ENCODE peak calls at places on chromosomes 12 and 14, in five cellular contexts. One of them, this sample, is unnamed.

GRCh38 chr14:80636071-80636470 is 305.5 kb downstream of the CEP128 start:
- DNase-seq in psoas muscle: no peak
- DNase-seq in astrocyte of the cerebellum: no peak
- DNase-seq in stimulated activated naive CD8-positive, alpha-beta T cell treated with anti-CD3 and anti-CD28 coated beads, Interleukin-15, Interleukin-2, amounts not matched to agents 100 U/mL and 50 U/mL, for 24 hours: no peak
- DNase-seq in left ventricle myocardium superior: no peak
- DNase-seq in this sample: no peak

GRCh38 chr14:21300892-21301291 is 21.0 kb downstream of the RPGRIP1 start:
- DNase-seq in psoas muscle: no peak
- DNase-seq in astrocyte of the cerebellum: no peak
- DNase-seq in stimulated activated naive CD8-positive, alpha-beta T cell treated with anti-CD3 and anti-CD28 coated beads, Interleukin-15, Interleukin-2, amounts not matched to agents 100 U/mL and 50 U/mL, for 24 hours: peak; percentile 51
- DNase-seq in left ventricle myocardium superior: peak; percentile 60
- DNase-seq in this sample: peak; percentile 59

GRCh38 chr12:95214466-95214865 is 2.8 kb downstream of the FGD6 start:
- DNase-seq in psoas muscle: no peak
- DNase-seq in astrocyte of the cerebellum: no peak
- DNase-seq in stimulated activated naive CD8-positive, alpha-beta T cell treated with anti-CD3 and anti-CD28 coated beads, Interleukin-15, Interleukin-2, amounts not matched to agents 100 U/mL and 50 U/mL, for 24 hours: no peak
- DNase-seq in left ventricle myocardium superior: no peak
- DNase-seq in this sample: no peak

GRCh38 chr14:74792249-74793039 is 29.3 kb downstream of the YLPM1 start:
- DNase-seq in psoas muscle: no peak
- DNase-seq in astrocyte of the cerebellum: no peak
- DNase-seq in stimulated activated naive CD8-positive, alpha-beta T cell treated with anti-CD3 and anti-CD28 coated beads, Interleukin-15, Interleukin-2, amounts not matched to agents 100 U/mL and 50 U/mL, for 24 hours: no peak
- DNase-seq in left ventricle myocardium superior: no peak
- DNase-seq in this sample: no peak

GRCh38 chr12:124297389-124297788 is 2.5 kb downstream of the RFLNA start:
- DNase-seq in psoas muscle: no peak
- DNase-seq in astrocyte of the cerebellum: no peak
- DNase-seq in stimulated activated naive CD8-positive, alpha-beta T cell treated with anti-CD3 and anti-CD28 coated beads, Interleukin-15, Interleukin-2, amounts not matched to agents 100 U/mL and 50 U/mL, for 24 hours: no peak
- DNase-seq in left ventricle myocardium superior: no peak
- DNase-seq in this sample: no peak

GRCh38 chr12:131120831-131121271 is 167.1 kb downstream of the ADGRD1 start:
- DNase-seq in psoas muscle: no peak
- DNase-seq in astrocyte of the cerebellum: no peak
- DNase-seq in stimulated activated naive CD8-positive, alpha-beta T cell treated with anti-CD3 and anti-CD28 coated beads, Interleukin-15, Interleukin-2, amounts not matched to agents 100 U/mL and 50 U/mL, for 24 hours: no peak
- DNase-seq in left ventricle myocardium superior: no peak
- DNase-seq in this sample: no peak

GRCh38 chr14:89673499-89674225 is 256.6 kb upstream of the FOXN3 start:
- DNase-seq in psoas muscle: no peak
- DNase-seq in astrocyte of the cerebellum: no peak
- DNase-seq in stimulated activated naive CD8-positive, alpha-beta T cell treated with anti-CD3 and anti-CD28 coated beads, Interleukin-15, Interleukin-2, amounts not matched to agents 100 U/mL and 50 U/mL, for 24 hours: no peak
- DNase-seq in left ventricle myocardium superior: no peak
- DNase-seq in this sample: no peak

GRCh38 chr12:120468271-120468845 is 1.2 kb downstream of the SRSF9 start:
- DNase-seq in psoas muscle: peak; percentile 27
- DNase-seq in astrocyte of the cerebellum: peak; percentile 8
- DNase-seq in stimulated activated naive CD8-positive, alpha-beta T cell treated with anti-CD3 and anti-CD28 coated beads, Interleukin-15, Interleukin-2, amounts not matched to agents 100 U/mL and 50 U/mL, for 24 hours: peak; percentile 48
- DNase-seq in left ventricle myocardium superior: peak; percentile 39
- DNase-seq in this sample: no peak

GRCh38 chr12:108337235-108338223 is 1.6 kb downstream of the CMKLR1 start:
- DNase-seq in psoas muscle: no peak
- DNase-seq in astrocyte of the cerebellum: no peak
- DNase-seq in stimulated activated naive CD8-positive, alpha-beta T cell treated with anti-CD3 and anti-CD28 coated beads, Interleukin-15, Interleukin-2, amounts not matched to agents 100 U/mL and 50 U/mL, for 24 hours: no peak
- DNase-seq in left ventricle myocardium superior: no peak
- DNase-seq in this sample: peak; percentile 12

GRCh38 chr12:121894633-121895032 is 6.0 kb downstream of the PSMD9 start:
- DNase-seq in psoas muscle: no peak
- DNase-seq in astrocyte of the cerebellum: peak; percentile 42
- DNase-seq in stimulated activated naive CD8-positive, alpha-beta T cell treated with anti-CD3 and anti-CD28 coated beads, Interleukin-15, Interleukin-2, amounts not matched to agents 100 U/mL and 50 U/mL, for 24 hours: no peak
- DNase-seq in left ventricle myocardium superior: no peak
- DNase-seq in this sample: peak; percentile 31

GRCh38 chr12:46534442-46534841 is 161.9 kb upstream of the SLC38A2 start:
- DNase-seq in psoas muscle: no peak
- DNase-seq in astrocyte of the cerebellum: no peak
- DNase-seq in stimulated activated naive CD8-positive, alpha-beta T cell treated with anti-CD3 and anti-CD28 coated beads, Interleukin-15, Interleukin-2, amounts not matched to agents 100 U/mL and 50 U/mL, for 24 hours: no peak
- DNase-seq in left ventricle myocardium superior: no peak
- DNase-seq in this sample: no peak

GRCh38 chr12:72346331-72346944 is 74.3 kb downstream of the TRHDE start:
- DNase-seq in psoas muscle: peak; percentile 12
- DNase-seq in astrocyte of the cerebellum: peak; percentile 78
- DNase-seq in stimulated activated naive CD8-positive, alpha-beta T cell treated with anti-CD3 and anti-CD28 coated beads, Interleukin-15, Interleukin-2, amounts not matched to agents 100 U/mL and 50 U/mL, for 24 hours: peak; percentile 33
- DNase-seq in left ventricle myocardium superior: no peak
- DNase-seq in this sample: peak; percentile 88

GRCh38 chr14:97762386-97762785 is 965.2 kb downstream of the VRK1 start:
- DNase-seq in psoas muscle: no peak
- DNase-seq in astrocyte of the cerebellum: no peak
- DNase-seq in stimulated activated naive CD8-positive, alpha-beta T cell treated with anti-CD3 and anti-CD28 coated beads, Interleukin-15, Interleukin-2, amounts not matched to agents 100 U/mL and 50 U/mL, for 24 hours: no peak
- DNase-seq in left ventricle myocardium superior: no peak
- DNase-seq in this sample: no peak

GRCh38 chr12:39587247-39587646 is 32.4 kb downstream of the ABCD2 start:
- DNase-seq in psoas muscle: no peak
- DNase-seq in astrocyte of the cerebellum: no peak
- DNase-seq in stimulated activated naive CD8-positive, alpha-beta T cell treated with anti-CD3 and anti-CD28 coated beads, Interleukin-15, Interleukin-2, amounts not matched to agents 100 U/mL and 50 U/mL, for 24 hours: no peak
- DNase-seq in left ventricle myocardium superior: no peak
- DNase-seq in this sample: no peak

GRCh38 chr12:3371018-3371417 is 120.0 kb upstream of the PRMT8 start:
- DNase-seq in psoas muscle: no peak
- DNase-seq in astrocyte of the cerebellum: no peak
- DNase-seq in stimulated activated naive CD8-positive, alpha-beta T cell treated with anti-CD3 and anti-CD28 coated beads, Interleukin-15, Interleukin-2, amounts not matched to agents 100 U/mL and 50 U/mL, for 24 hours: no peak
- DNase-seq in left ventricle myocardium superior: no peak
- DNase-seq in this sample: no peak

GRCh38 chr12:91127751-91128150 is 16.5 kb upstream of the LUM start:
- DNase-seq in psoas muscle: no peak
- DNase-seq in astrocyte of the cerebellum: no peak
- DNase-seq in stimulated activated naive CD8-positive, alpha-beta T cell treated with anti-CD3 and anti-CD28 coated beads, Interleukin-15, Interleukin-2, amounts not matched to agents 100 U/mL and 50 U/mL, for 24 hours: no peak
- DNase-seq in left ventricle myocardium superior: no peak
- DNase-seq in this sample: no peak

GRCh38 chr14:30223966-30224365 is 296.3 kb upstream of the PRKD1 start:
- DNase-seq in psoas muscle: peak; percentile 16
- DNase-seq in astrocyte of the cerebellum: no peak
- DNase-seq in stimulated activated naive CD8-positive, alpha-beta T cell treated with anti-CD3 and anti-CD28 coated beads, Interleukin-15, Interleukin-2, amounts not matched to agents 100 U/mL and 50 U/mL, for 24 hours: no peak
- DNase-seq in left ventricle myocardium superior: no peak
- DNase-seq in this sample: no peak

GRCh38 chr14:47852278-47852677 is 176.9 kb upstream of the MDGA2 start:
- DNase-seq in psoas muscle: no peak
- DNase-seq in astrocyte of the cerebellum: no peak
- DNase-seq in stimulated activated naive CD8-positive, alpha-beta T cell treated with anti-CD3 and anti-CD28 coated beads, Interleukin-15, Interleukin-2, amounts not matched to agents 100 U/mL and 50 U/mL, for 24 hours: no peak
- DNase-seq in left ventricle myocardium superior: no peak
- DNase-seq in this sample: no peak

GRCh38 chr14:51869426-51870113 is 9.2 kb downstream of the GNG2 start:
- DNase-seq in psoas muscle: no peak
- DNase-seq in astrocyte of the cerebellum: no peak
- DNase-seq in stimulated activated naive CD8-positive, alpha-beta T cell treated with anti-CD3 and anti-CD28 coated beads, Interleukin-15, Interleukin-2, amounts not matched to agents 100 U/mL and 50 U/mL, for 24 hours: peak; percentile 59
- DNase-seq in left ventricle myocardium superior: no peak
- DNase-seq in this sample: no peak

GRCh38 chr12:1634590-1635191 is 5.7 kb downstream of the WNT5B start:
- DNase-seq in psoas muscle: peak; percentile 82
- DNase-seq in astrocyte of the cerebellum: peak; percentile 71
- DNase-seq in stimulated activated naive CD8-positive, alpha-beta T cell treated with anti-CD3 and anti-CD28 coated beads, Interleukin-15, Interleukin-2, amounts not matched to agents 100 U/mL and 50 U/mL, for 24 hours: peak; percentile 74
- DNase-seq in left ventricle myocardium superior: peak; percentile 92
- DNase-seq in this sample: peak; percentile 1

GRCh38 chr14:58749066-58749669 is 111.4 kb downstream of the DACT1 start:
- DNase-seq in psoas muscle: no peak
- DNase-seq in astrocyte of the cerebellum: peak; percentile 92
- DNase-seq in stimulated activated naive CD8-positive, alpha-beta T cell treated with anti-CD3 and anti-CD28 coated beads, Interleukin-15, Interleukin-2, amounts not matched to agents 100 U/mL and 50 U/mL, for 24 hours: no peak
- DNase-seq in left ventricle myocardium superior: no peak
- DNase-seq in this sample: no peak

GRCh38 chr12:998020-998874 is 7.2 kb downstream of the ERC1 start:
- DNase-seq in psoas muscle: no peak
- DNase-seq in astrocyte of the cerebellum: no peak
- DNase-seq in stimulated activated naive CD8-positive, alpha-beta T cell treated with anti-CD3 and anti-CD28 coated beads, Interleukin-15, Interleukin-2, amounts not matched to agents 100 U/mL and 50 U/mL, for 24 hours: no peak
- DNase-seq in left ventricle myocardium superior: no peak
- DNase-seq in this sample: no peak

GRCh38 chr12:110657747-110658146 is 31.2 kb downstream of the HVCN1 start:
- DNase-seq in psoas muscle: no peak
- DNase-seq in astrocyte of the cerebellum: no peak
- DNase-seq in stimulated activated naive CD8-positive, alpha-beta T cell treated with anti-CD3 and anti-CD28 coated beads, Interleukin-15, Interleukin-2, amounts not matched to agents 100 U/mL and 50 U/mL, for 24 hours: no peak
- DNase-seq in left ventricle myocardium superior: peak; percentile 38
- DNase-seq in this sample: no peak

GRCh38 chr14:24241829-24242443 is 487 bp downstream of the TINF2 start:
- DNase-seq in psoas muscle: peak; percentile 94
- DNase-seq in astrocyte of the cerebellum: peak; percentile 75
- DNase-seq in stimulated activated naive CD8-positive, alpha-beta T cell treated with anti-CD3 and anti-CD28 coated beads, Interleukin-15, Interleukin-2, amounts not matched to agents 100 U/mL and 50 U/mL, for 24 hours: peak; percentile 95
- DNase-seq in left ventricle myocardium superior: peak; percentile 94
- DNase-seq in this sample: peak; percentile 50

GRCh38 chr14:64774272-64774671 is 70.0 kb downstream of the PLEKHG3 start:
- DNase-seq in psoas muscle: no peak
- DNase-seq in astrocyte of the cerebellum: no peak
- DNase-seq in stimulated activated naive CD8-positive, alpha-beta T cell treated with anti-CD3 and anti-CD28 coated beads, Interleukin-15, Interleukin-2, amounts not matched to agents 100 U/mL and 50 U/mL, for 24 hours: no peak
- DNase-seq in left ventricle myocardium superior: no peak
- DNase-seq in this sample: no peak

GRCh38 chr12:106114084-106115068 is 24.4 kb downstream of the NUAK1 start:
- DNase-seq in psoas muscle: no peak
- DNase-seq in astrocyte of the cerebellum: no peak
- DNase-seq in stimulated activated naive CD8-positive, alpha-beta T cell treated with anti-CD3 and anti-CD28 coated beads, Interleukin-15, Interleukin-2, amounts not matched to agents 100 U/mL and 50 U/mL, for 24 hours: no peak
- DNase-seq in left ventricle myocardium superior: peak; percentile 49
- DNase-seq in this sample: no peak

GRCh38 chr14:96415559-96415958 is 23.6 kb downstream of the AK7 start:
- DNase-seq in psoas muscle: no peak
- DNase-seq in astrocyte of the cerebellum: no peak
- DNase-seq in stimulated activated naive CD8-positive, alpha-beta T cell treated with anti-CD3 and anti-CD28 coated beads, Interleukin-15, Interleukin-2, amounts not matched to agents 100 U/mL and 50 U/mL, for 24 hours: no peak
- DNase-seq in left ventricle myocardium superior: no peak
- DNase-seq in this sample: no peak

GRCh38 chr14:51862171-51862838 is 1.9 kb downstream of the GNG2 start:
- DNase-seq in psoas muscle: no peak
- DNase-seq in astrocyte of the cerebellum: no peak
- DNase-seq in stimulated activated naive CD8-positive, alpha-beta T cell treated with anti-CD3 and anti-CD28 coated beads, Interleukin-15, Interleukin-2, amounts not matched to agents 100 U/mL and 50 U/mL, for 24 hours: no peak
- DNase-seq in left ventricle myocardium superior: no peak
- DNase-seq in this sample: no peak

GRCh38 chr12:132066345-132066685 is 77.8 kb downstream of the DDX51 start:
- DNase-seq in psoas muscle: no peak
- DNase-seq in astrocyte of the cerebellum: no peak
- DNase-seq in stimulated activated naive CD8-positive, alpha-beta T cell treated with anti-CD3 and anti-CD28 coated beads, Interleukin-15, Interleukin-2, amounts not matched to agents 100 U/mL and 50 U/mL, for 24 hours: peak; percentile 54
- DNase-seq in left ventricle myocardium superior: no peak
- DNase-seq in this sample: no peak

GRCh38 chr12:109221277-109221931 is 87.7 kb downstream of the FOXN4 start:
- DNase-seq in psoas muscle: no peak
- DNase-seq in astrocyte of the cerebellum: no peak
- DNase-seq in stimulated activated naive CD8-positive, alpha-beta T cell treated with anti-CD3 and anti-CD28 coated beads, Interleukin-15, Interleukin-2, amounts not matched to agents 100 U/mL and 50 U/mL, for 24 hours: no peak
- DNase-seq in left ventricle myocardium superior: no peak
- DNase-seq in this sample: no peak

GRCh38 chr14:25484194-25484593 is 434.2 kb upstream of the STXBP6 start:
- DNase-seq in psoas muscle: no peak
- DNase-seq in astrocyte of the cerebellum: no peak
- DNase-seq in stimulated activated naive CD8-positive, alpha-beta T cell treated with anti-CD3 and anti-CD28 coated beads, Interleukin-15, Interleukin-2, amounts not matched to agents 100 U/mL and 50 U/mL, for 24 hours: no peak
- DNase-seq in left ventricle myocardium superior: no peak
- DNase-seq in this sample: peak; percentile 10

GRCh38 chr12:82057770-82058169 is 298.6 kb upstream of the PPFIA2 start:
- DNase-seq in psoas muscle: no peak
- DNase-seq in astrocyte of the cerebellum: peak; percentile 71
- DNase-seq in stimulated activated naive CD8-positive, alpha-beta T cell treated with anti-CD3 and anti-CD28 coated beads, Interleukin-15, Interleukin-2, amounts not matched to agents 100 U/mL and 50 U/mL, for 24 hours: no peak
- DNase-seq in left ventricle myocardium superior: no peak
- DNase-seq in this sample: no peak

GRCh38 chr12:65567820-65568219 is 256.5 kb upstream of the HMGA2 start:
- DNase-seq in psoas muscle: no peak
- DNase-seq in astrocyte of the cerebellum: no peak
- DNase-seq in stimulated activated naive CD8-positive, alpha-beta T cell treated with anti-CD3 and anti-CD28 coated beads, Interleukin-15, Interleukin-2, amounts not matched to agents 100 U/mL and 50 U/mL, for 24 hours: no peak
- DNase-seq in left ventricle myocardium superior: no peak
- DNase-seq in this sample: no peak

GRCh38 chr14:22982013-22982476 is 306 bp downstream of the AJUBA start:
- DNase-seq in psoas muscle: no peak
- DNase-seq in astrocyte of the cerebellum: no peak
- DNase-seq in stimulated activated naive CD8-positive, alpha-beta T cell treated with anti-CD3 and anti-CD28 coated beads, Interleukin-15, Interleukin-2, amounts not matched to agents 100 U/mL and 50 U/mL, for 24 hours: peak; percentile 7
- DNase-seq in left ventricle myocardium superior: no peak
- DNase-seq in this sample: no peak

GRCh38 chr14:86296173-86296572 is 766.2 kb downstream of the FLRT2 start:
- DNase-seq in psoas muscle: no peak
- DNase-seq in astrocyte of the cerebellum: peak; percentile 19
- DNase-seq in stimulated activated naive CD8-positive, alpha-beta T cell treated with anti-CD3 and anti-CD28 coated beads, Interleukin-15, Interleukin-2, amounts not matched to agents 100 U/mL and 50 U/mL, for 24 hours: no peak
- DNase-seq in left ventricle myocardium superior: no peak
- DNase-seq in this sample: peak; percentile 4

GRCh38 chr14:104781271-104782077 is 14.1 kb downstream of the AKT1 start:
- DNase-seq in psoas muscle: no peak
- DNase-seq in astrocyte of the cerebellum: no peak
- DNase-seq in stimulated activated naive CD8-positive, alpha-beta T cell treated with anti-CD3 and anti-CD28 coated beads, Interleukin-15, Interleukin-2, amounts not matched to agents 100 U/mL and 50 U/mL, for 24 hours: no peak
- DNase-seq in left ventricle myocardium superior: no peak
- DNase-seq in this sample: no peak

GRCh38 chr12:8698132-8698829 is 490 bp downstream of the RIMKLB start:
- DNase-seq in psoas muscle: peak; percentile 72
- DNase-seq in astrocyte of the cerebellum: no peak
- DNase-seq in stimulated activated naive CD8-positive, alpha-beta T cell treated with anti-CD3 and anti-CD28 coated beads, Interleukin-15, Interleukin-2, amounts not matched to agents 100 U/mL and 50 U/mL, for 24 hours: peak; percentile 61
- DNase-seq in left ventricle myocardium superior: peak; percentile 83
- DNase-seq in this sample: no peak

GRCh38 chr14:35215110-35215872 is 76.9 kb upstream of the PSMA6 start:
- DNase-seq in psoas muscle: no peak
- DNase-seq in astrocyte of the cerebellum: peak; percentile 51
- DNase-seq in stimulated activated naive CD8-positive, alpha-beta T cell treated with anti-CD3 and anti-CD28 coated beads, Interleukin-15, Interleukin-2, amounts not matched to agents 100 U/mL and 50 U/mL, for 24 hours: no peak
- DNase-seq in left ventricle myocardium superior: no peak
- DNase-seq in this sample: peak; percentile 19

GRCh38 chr14:102824832-102825231 is 47.6 kb downstream of the TRAF3 start:
- DNase-seq in psoas muscle: peak; percentile 59
- DNase-seq in astrocyte of the cerebellum: no peak
- DNase-seq in stimulated activated naive CD8-positive, alpha-beta T cell treated with anti-CD3 and anti-CD28 coated beads, Interleukin-15, Interleukin-2, amounts not matched to agents 100 U/mL and 50 U/mL, for 24 hours: no peak
- DNase-seq in left ventricle myocardium superior: peak; percentile 80
- DNase-seq in this sample: no peak

GRCh38 chr14:77301103-77301502 is 19.6 kb downstream of the POMT2 start:
- DNase-seq in psoas muscle: peak; percentile 83
- DNase-seq in astrocyte of the cerebellum: peak; percentile 84
- DNase-seq in stimulated activated naive CD8-positive, alpha-beta T cell treated with anti-CD3 and anti-CD28 coated beads, Interleukin-15, Interleukin-2, amounts not matched to agents 100 U/mL and 50 U/mL, for 24 hours: peak; percentile 69
- DNase-seq in left ventricle myocardium superior: peak; percentile 77
- DNase-seq in this sample: peak; percentile 23

This sample was measured in NCI-H2227 treated with DMSO at 0.1 percent for 48 hours.